ENCODE peak calls at places on chromosomes 16 and 17, in five cellular contexts. One of them, this sample, is unnamed.
A peak's percentile ranks its signal among the peaks of the same experiment; 100 is the strongest.

GRCh38 chr16:4137438-4137837 is 21.2 kb upstream of the ADCY9 start:
- DNase-seq in NAMALWA: no peak
- DNase-seq in EL: no peak
- DNase-seq in mammary epithelial cell: no peak
- DNase-seq in activated T-helper 1 cell treated with anti-CD3 and anti-CD28 coated beads, Interleukin-2, amount 50 U/mL, for 16 hours: no peak
- DNase-seq in this sample: no peak

GRCh38 chr16:58098207-58099096 is 30.7 kb downstream of the CFAP20 start:
- DNase-seq in NAMALWA: no peak
- DNase-seq in EL: peak; percentile 84
- DNase-seq in mammary epithelial cell: peak; percentile 46
- DNase-seq in activated T-helper 1 cell treated with anti-CD3 and anti-CD28 coated beads, Interleukin-2, amount 50 U/mL, for 16 hours: no peak
- DNase-seq in this sample: no peak

GRCh38 chr17:18219016-18219415 is 6.4 kb upstream of the LLGL1 start:
- DNase-seq in NAMALWA: no peak
- DNase-seq in EL: peak; percentile 81
- DNase-seq in mammary epithelial cell: no peak
- DNase-seq in activated T-helper 1 cell treated with anti-CD3 and anti-CD28 coated beads, Interleukin-2, amount 50 U/mL, for 16 hours: no peak
- DNase-seq in this sample: no peak

GRCh38 chr16:79253100-79253631 is 347.4 kb downstream of the MAF start:
- DNase-seq in NAMALWA: no peak
- DNase-seq in EL: no peak
- DNase-seq in mammary epithelial cell: no peak
- DNase-seq in activated T-helper 1 cell treated with anti-CD3 and anti-CD28 coated beads, Interleukin-2, amount 50 U/mL, for 16 hours: no peak
- DNase-seq in this sample: no peak

GRCh38 chr17:61235001-61235820 is 164.4 kb upstream of the TBX2 start:
- DNase-seq in NAMALWA: no peak
- DNase-seq in EL: no peak
- DNase-seq in mammary epithelial cell: no peak
- DNase-seq in activated T-helper 1 cell treated with anti-CD3 and anti-CD28 coated beads, Interleukin-2, amount 50 U/mL, for 16 hours: no peak
- DNase-seq in this sample: no peak

GRCh38 chr17:50580636-50581035 is 20.1 kb downstream of the CACNA1G start:
- DNase-seq in NAMALWA: no peak
- DNase-seq in EL: no peak
- DNase-seq in mammary epithelial cell: no peak
- DNase-seq in activated T-helper 1 cell treated with anti-CD3 and anti-CD28 coated beads, Interleukin-2, amount 50 U/mL, for 16 hours: no peak
- DNase-seq in this sample: no peak

GRCh38 chr17:27396941-27397340 is 59.3 kb upstream of the KSR1 start:
- DNase-seq in NAMALWA: no peak
- DNase-seq in EL: no peak
- DNase-seq in mammary epithelial cell: no peak
- DNase-seq in activated T-helper 1 cell treated with anti-CD3 and anti-CD28 coated beads, Interleukin-2, amount 50 U/mL, for 16 hours: no peak
- DNase-seq in this sample: no peak

GRCh38 chr16:30565984-30566383 is 5.5 kb downstream of the ZNF688 start:
- DNase-seq in NAMALWA: no peak
- DNase-seq in EL: no peak
- DNase-seq in mammary epithelial cell: no peak
- DNase-seq in activated T-helper 1 cell treated with anti-CD3 and anti-CD28 coated beads, Interleukin-2, amount 50 U/mL, for 16 hours: no peak
- DNase-seq in this sample: no peak

GRCh38 chr17:81453049-81453448 is 57.8 kb downstream of the BAHCC1 start:
- DNase-seq in NAMALWA: no peak
- DNase-seq in EL: no peak
- DNase-seq in mammary epithelial cell: no peak
- DNase-seq in activated T-helper 1 cell treated with anti-CD3 and anti-CD28 coated beads, Interleukin-2, amount 50 U/mL, for 16 hours: no peak
- DNase-seq in this sample: peak; percentile 59

GRCh38 chr16:9049241-9049640 is 42.2 kb upstream of the HAPSTR1 start:
- DNase-seq in NAMALWA: no peak
- DNase-seq in EL: peak; percentile 80
- DNase-seq in mammary epithelial cell: no peak
- DNase-seq in activated T-helper 1 cell treated with anti-CD3 and anti-CD28 coated beads, Interleukin-2, amount 50 U/mL, for 16 hours: no peak
- DNase-seq in this sample: no peak

GRCh38 chr16:81376880-81377279 is 62.1 kb downstream of the GAN start:
- DNase-seq in NAMALWA: no peak
- DNase-seq in EL: no peak
- DNase-seq in mammary epithelial cell: peak; percentile 88
- DNase-seq in activated T-helper 1 cell treated with anti-CD3 and anti-CD28 coated beads, Interleukin-2, amount 50 U/mL, for 16 hours: no peak
- DNase-seq in this sample: no peak

GRCh38 chr17:50689251-50689650 is 18.5 kb downstream of the ANKRD40 start:
- DNase-seq in NAMALWA: peak; percentile 30
- DNase-seq in EL: peak; percentile 84
- DNase-seq in mammary epithelial cell: peak; percentile 41
- DNase-seq in activated T-helper 1 cell treated with anti-CD3 and anti-CD28 coated beads, Interleukin-2, amount 50 U/mL, for 16 hours: no peak
- DNase-seq in this sample: no peak

GRCh38 chr16:84929421-84930297 is 81.7 kb downstream of the ZDHHC7 start:
- DNase-seq in NAMALWA: no peak
- DNase-seq in EL: no peak
- DNase-seq in mammary epithelial cell: no peak
- DNase-seq in activated T-helper 1 cell treated with anti-CD3 and anti-CD28 coated beads, Interleukin-2, amount 50 U/mL, for 16 hours: no peak
- DNase-seq in this sample: no peak

GRCh38 chr16:53960954-53961616 is 257.1 kb downstream of the FTO start:
- DNase-seq in NAMALWA: no peak
- DNase-seq in EL: no peak
- DNase-seq in mammary epithelial cell: no peak
- DNase-seq in activated T-helper 1 cell treated with anti-CD3 and anti-CD28 coated beads, Interleukin-2, amount 50 U/mL, for 16 hours: no peak
- DNase-seq in this sample: no peak

This sample was measured in OCI-LY7.